ENCODE peak calls at places on chromosomes 6 and 20, in five cellular contexts. X is AG04450, K is heart left ventricle, Z is psoas muscle, B is cardiac fibroblast. E is an unnamed sample.

GRCh38 chr6:50655848-50656453 is 57.4 kb upstream of the TFAP2D start:
- DNase-seq in X (no peak), K (no peak), Z (no peak), B (peak; percentile 1), E (peak; percentile 0)

GRCh38 chr6:139370047-139370706 is 4.3 kb downstream of the CITED2 start:
- DNase-seq in X (no peak), K (no peak), Z (no peak), B (peak; percentile 84), E (peak; percentile 80)

GRCh38 chr6:150620244-150620643 is 20.6 kb downstream of the PLEKHG1 start:
- DNase-seq in X (no peak), K (no peak), Z (no peak), B (no peak), E (no peak)

GRCh38 chr6:2476376-2476775 is 231.0 kb upstream of the GMDS start:
- DNase-seq in X (no peak), K (no peak), Z (no peak), B (peak; percentile 11), E (peak; percentile 31)

GRCh38 chr6:104506429-104506828 is 353.3 kb downstream of the HACE1 start:
- DNase-seq in X (no peak), K (no peak), Z (no peak), B (no peak), E (no peak)

GRCh38 chr6:129709451-129709908 is 497 bp downstream of the ARHGAP18 start:
- DNase-seq in X (peak; percentile 26), K (peak; percentile 33), Z (no peak), B (peak; percentile 90), E (peak; percentile 86)

GRCh38 chr6:99093781-99094180 is 146.0 kb upstream of the FBXL4 start:
- DNase-seq in X (no peak), K (no peak), Z (no peak), B (no peak), E (no peak)

GRCh38 chr6:88004707-88005106 is 42.9 kb upstream of the SPACA1 start:
- DNase-seq in X (no peak), K (no peak), Z (no peak), B (no peak), E (no peak)

GRCh38 chr6:21826031-21826430 is 232.5 kb downstream of the SOX4 start:
- DNase-seq in X (no peak), K (no peak), Z (no peak), B (no peak), E (no peak)

GRCh38 chr6:88780714-88781389 is 182.6 kb downstream of the RNGTT start:
- DNase-seq in X (peak; percentile 46), K (peak; percentile 28), Z (no peak), B (peak; percentile 81), E (peak; percentile 84)

GRCh38 chr6:37099442-37099841 is 70.5 kb upstream of the PIM1 start:
- DNase-seq in X (no peak), K (no peak), Z (peak; percentile 27), B (no peak), E (no peak)

GRCh38 chr6:21188505-21189223 is 404.9 kb upstream of the SOX4 start:
- DNase-seq in X (no peak), K (no peak), Z (no peak), B (no peak), E (no peak)

GRCh38 chr6:123636282-123636681 is 468 bp downstream of the TRDN start:
- DNase-seq in X (no peak), K (no peak), Z (no peak), B (no peak), E (no peak)

GRCh38 chr6:123635144-123635543 is 1.6 kb downstream of the TRDN start:
- DNase-seq in X (no peak), K (no peak), Z (no peak), B (no peak), E (no peak)

GRCh38 chr6:123636771-123637170 is at the start of gene TRDN:
- DNase-seq in X (no peak), K (peak; percentile 17), Z (no peak), B (no peak), E (no peak)

GRCh38 chr6:123640567-123641187 is 3.9 kb upstream of the TRDN start:
- DNase-seq in X (no peak), K (no peak), Z (no peak), B (no peak), E (no peak)

GRCh38 chr6:123635567-123635966 is 1.2 kb downstream of the TRDN start:
- DNase-seq in X (no peak), K (no peak), Z (no peak), B (no peak), E (no peak)
- H3K4me3 ChIP-seq in X (no peak overlapping the region), K (peak overlapping the region; percentile 1), Z (peak overlapping the region; percentile 73), B (no peak overlapping the region), E (no peak overlapping the region)

GRCh38 chr20:48791666-48792071 is 36.1 kb downstream of the PREX1 start:
- DNase-seq in X (no peak), K (no peak), Z (no peak), B (peak; percentile 88), E (peak; percentile 90)

GRCh38 chr20:48789185-48789668 is 38.6 kb downstream of the PREX1 start:
- DNase-seq in X (no peak), K (no peak), Z (no peak), B (no peak), E (no peak)

GRCh38 chr20:48789781-48790544 is 37.8 kb downstream of the PREX1 start:
- DNase-seq in X (no peak), K (no peak), Z (no peak), B (no peak), E (no peak)

GRCh38 chr20:48788486-48789072 is 39.2 kb downstream of the PREX1 start:
- DNase-seq in X (no peak), K (no peak), Z (no peak), B (no peak), E (no peak)

GRCh38 chr20:48791014-48791413 is 36.8 kb downstream of the PREX1 start:
- DNase-seq in X (no peak), K (no peak), Z (no peak), B (peak; percentile 39), E (peak; percentile 35)
- TF ChIP-seq CTCF in X (no peak), K (no peak), Z (no peak), B (no peak), E (no peak)

DNA sequence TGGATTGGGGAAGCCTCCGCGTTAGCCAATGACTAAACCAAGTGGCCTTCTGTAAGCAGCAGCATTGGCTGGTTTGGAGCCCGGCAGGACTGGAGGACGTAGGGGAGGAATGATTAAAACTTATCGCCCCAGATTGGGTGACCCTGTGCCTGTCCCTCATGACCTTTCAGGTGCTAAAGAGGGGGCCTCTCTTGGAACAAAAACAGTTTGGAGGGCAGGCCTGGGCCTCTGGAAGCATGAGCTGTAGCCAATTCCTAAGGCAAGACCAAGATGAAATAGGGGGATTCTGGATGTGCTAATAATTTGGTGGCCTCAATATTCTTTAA is 1.4 kb downstream of the GMPR start:
- DNase-seq in X (no peak), K (peak; percentile 75), Z (no peak), B (peak; percentile 56), E (no peak)
- H3K4me3 ChIP-seq in X (peak overlapping the region; percentile 2), K (no peak overlapping the region), Z (peak overlapping the region; percentile 82), B (no peak overlapping the region), E (peak overlapping the region; percentile 82)

DNA sequence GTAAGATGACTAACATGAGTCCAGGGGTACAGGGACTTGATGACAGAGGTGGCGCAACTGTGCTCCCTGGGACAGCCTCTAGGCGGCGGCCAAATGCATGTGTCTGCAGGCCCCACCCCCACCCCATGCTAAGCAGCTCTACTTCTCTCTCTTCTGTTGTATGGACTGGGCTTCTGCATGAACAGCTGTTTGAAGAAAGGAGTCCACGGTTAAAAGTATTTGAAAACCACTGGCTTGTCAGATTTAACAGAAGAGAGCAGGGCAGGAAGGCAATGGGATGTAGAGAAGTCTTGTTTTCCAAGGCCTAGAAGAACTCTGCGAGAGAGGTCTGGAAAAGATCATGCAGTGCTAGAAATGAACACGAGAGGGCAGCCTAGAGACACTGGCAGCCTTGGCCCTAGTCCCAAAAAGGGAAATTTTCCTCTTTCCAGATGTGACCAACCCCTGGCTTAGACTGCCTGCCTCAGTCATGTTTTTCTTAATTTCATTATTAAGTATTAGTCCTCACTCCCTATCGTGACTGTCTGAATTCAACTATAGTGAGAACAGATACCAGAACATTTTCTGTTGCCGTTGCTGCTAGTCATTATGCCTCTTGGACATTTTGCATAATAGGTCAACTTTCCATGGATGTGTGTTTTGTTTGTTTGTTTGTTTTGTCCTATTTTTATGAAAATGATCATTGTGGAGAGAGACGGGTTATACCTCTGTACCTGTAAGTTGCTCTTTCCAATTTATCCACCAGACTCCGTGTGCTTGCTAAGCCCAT is 265.0 kb downstream of the ADGRG6 start:
- DNase-seq in X (peak; percentile 7), K (peak; percentile 26), Z (no peak), B (peak; percentile 64), E (peak; percentile 70)
- TF ChIP-seq CTCF in X (peak; percentile 96), K (peak; percentile 88), Z (peak; percentile 63), B (peak; percentile 96), E (peak; percentile 98)

DNA sequence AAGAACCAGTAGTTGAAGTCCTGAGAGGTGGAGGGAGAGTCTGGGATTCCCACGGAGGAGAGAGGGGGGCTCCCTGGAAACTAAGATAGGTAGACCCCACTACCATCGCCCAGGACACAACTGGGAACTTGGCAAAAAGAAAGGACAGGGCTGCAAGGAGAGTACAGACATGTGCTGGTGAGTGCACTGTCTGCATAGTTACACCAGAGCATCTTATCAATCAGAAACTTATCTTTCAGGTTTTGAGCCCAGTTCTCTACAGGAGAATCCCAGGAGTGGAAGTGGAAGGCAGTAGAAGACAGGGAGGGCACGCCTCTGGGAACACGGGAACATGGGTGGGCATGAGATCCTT is 12.2 kb downstream of the NFKBIL1 start:
- DNase-seq in X (no peak), K (no peak), Z (no peak), B (no peak), E (no peak)
- H3K4me3 ChIP-seq in X (no peak overlapping the region), K (no peak overlapping the region), Z (no peak overlapping the region), B (no peak overlapping the region), E (no peak overlapping the region)

DNA sequence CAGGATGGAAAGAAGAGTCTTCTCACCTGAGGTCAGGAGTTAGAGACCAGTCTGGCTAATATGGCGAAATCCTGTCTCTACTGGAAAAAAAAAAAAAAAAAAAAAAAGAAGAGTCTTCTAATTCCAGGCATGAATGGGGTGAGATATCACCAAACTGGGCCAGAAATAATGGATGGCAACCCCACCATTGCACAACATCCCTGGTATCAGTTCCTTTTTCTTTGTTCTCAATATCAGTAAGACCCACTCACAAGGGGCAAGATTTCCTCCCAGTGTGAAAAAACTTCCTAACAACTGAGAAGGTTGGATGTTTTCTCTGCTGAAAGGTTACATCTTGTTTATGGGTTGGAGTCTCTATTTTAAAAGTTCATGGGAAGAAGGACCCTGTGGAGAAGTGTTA is 23.6 kb upstream of the NR2E1 start:
- DNase-seq in X (no peak), K (no peak), Z (no peak), B (no peak), E (no peak)
- TF ChIP-seq CTCF in X (no peak), K (no peak), Z (no peak), B (no peak), E (no peak)

GRCh38 chr20:1330075-1330830 is 1.3 kb upstream of the SDCBP2 start:
- DNase-seq in X (no peak), K (peak; percentile 76), Z (peak; percentile 71), B (peak; percentile 79), E (peak; percentile 86)
- H3K4me3 ChIP-seq in X (no peak overlapping the region), K (no peak overlapping the region), Z (no peak overlapping the region), B (no peak overlapping the region), E (no peak overlapping the region)

DNA sequence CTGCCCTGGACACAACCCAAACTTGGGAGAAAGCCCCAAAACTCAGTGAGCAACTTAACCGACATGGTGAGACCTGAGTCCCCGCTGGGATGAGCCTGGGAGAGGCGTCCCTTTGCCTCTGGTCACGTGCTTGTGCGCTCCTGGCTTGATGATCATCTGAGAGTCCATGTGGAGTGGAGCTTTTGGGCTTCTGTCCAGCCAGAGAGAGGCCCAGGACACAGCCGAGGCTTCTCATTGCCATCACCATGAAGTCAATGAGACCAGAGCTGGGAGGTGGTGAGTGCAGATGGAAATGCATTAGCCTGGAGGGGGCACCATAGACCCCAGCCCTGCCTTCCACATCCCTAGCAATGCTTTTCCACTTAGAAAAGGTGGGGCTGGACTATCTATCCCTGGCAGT is 250.0 kb downstream of the SLC24A3 start:
- DNase-seq in X (no peak), K (no peak), Z (no peak), B (no peak), E (no peak)
- TF ChIP-seq CTCF in X (no peak), K (no peak), Z (no peak), B (no peak), E (no peak)

E was measured in fibroblast of the aortic adventitia.